ENCODE peak calls at places on chromosomes 2 and 18, in seven cellular contexts. R is stomach; G is H9; F is astrocyte of the hippocampus; P is progenitor cell of endocrine pancreas; Q is nephron progenitor cell; H is stimulated activated CD4-positive, alpha-beta T cell treated with anti-CD3 and anti-CD28 coated beads, TNF-alpha, amount 100 ng/mL, for 1 hour. E is an unnamed sample.

GRCh38 chr2:217958889-217959235 is 43.9 kb downstream of the TNS1 start:
- DNase-seq in R (no peak), G (no peak), F (no peak), P (no peak), Q (no peak), H (no peak), E (no peak)

GRCh38 chr2:237293966-237294365 is 120.0 kb downstream of the COL6A3 start:
- DNase-seq in R (no peak), G (no peak), F (no peak), P (no peak), Q (no peak), H (no peak), E (no peak)

GRCh38 chr2:230068658-230069080 is at the start of gene SLC16A14:
- DNase-seq in R (no peak), G (peak), F (peak), P (no peak), Q (peak), H (peak), E (peak)

GRCh38 chr2:138637686-138638085 is 136.1 kb downstream of the SPOPL start:
- DNase-seq in R (no peak), G (no peak), F (no peak), P (no peak), Q (no peak), H (no peak), E (peak)

GRCh38 chr2:218436992-218437391 is 18.1 kb downstream of the VIL1 start:
- DNase-seq in R (no peak), G (no peak), F (no peak), P (no peak), Q (no peak), H (no peak), E (no peak)

GRCh38 chr18:30985753-30986152 is 56.8 kb downstream of the DSC3 start:
- DNase-seq in R (no peak), G (no peak), F (no peak), P (no peak), Q (no peak), H (no peak), E (no peak)

GRCh38 chr2:113981404-113982134 is 91.7 kb downstream of the ACTR3 start:
- DNase-seq in R (no peak), G (no peak), F (no peak), P (no peak), Q (no peak), H (no peak), E (no peak)

GRCh38 chr2:46844443-46844842 is 71.2 kb downstream of the MCFD2 start:
- DNase-seq in R (no peak), G (no peak), F (no peak), P (no peak), Q (no peak), H (no peak), E (no peak)

GRCh38 chr18:8785855-8786765 is 80.8 kb downstream of the MTCL1 start:
- DNase-seq in R (no peak), G (no peak), F (no peak), P (no peak), Q (no peak), H (no peak), E (peak)

GRCh38 chr2:54529935-54530334 is 73.8 kb downstream of the SPTBN1 start:
- DNase-seq in R (no peak), G (no peak), F (no peak), P (no peak), Q (no peak), H (no peak), E (no peak)

GRCh38 chr2:131039908-131040660 is 53.2 kb downstream of the FAM168B start:
- DNase-seq in R (no peak), G (no peak), F (no peak), P (no peak), Q (no peak), H (no peak), E (peak)

GRCh38 chr2:71974846-71975245 is 172.8 kb downstream of the CYP26B1 start:
- DNase-seq in R (no peak), G (no peak), F (no peak), P (no peak), Q (no peak), H (no peak), E (no peak)

GRCh38 chr18:21740474-21740723 is 193 bp upstream of the MIB1 start:
- DNase-seq in R (no peak), G (peak), F (peak), P (no peak), Q (no peak), H (no peak), E (no peak)

GRCh38 chr18:22005191-22005824 is 164.1 kb upstream of the GATA6 start:
- DNase-seq in R (no peak), G (no peak), F (peak), P (no peak), Q (no peak), H (no peak), E (peak)

GRCh38 chr2:20449501-20450200 is 2.8 kb downstream of the RHOB start:
- DNase-seq in R (peak), G (no peak), F (peak), P (no peak), Q (no peak), H (no peak), E (no peak)

GRCh38 chr2:21821697-21822227 is 698.0 kb downstream of the TDRD15 start:
- DNase-seq in R (no peak), G (no peak), F (no peak), P (no peak), Q (no peak), H (no peak), E (no peak)

GRCh38 chr2:173831312-173832229 is 133.6 kb downstream of the SP3 start:
- DNase-seq in R (no peak), G (no peak), F (no peak), P (no peak), Q (peak), H (no peak), E (peak)